ENCODE peak calls at places on chromosomes 1 and 21, in four cellular contexts. Z is mucosa of descending colon, B is lower leg skin, K is endothelial cell. J is an unnamed sample.

GRCh38 chr1:27649306-27649635 is 14.3 kb upstream of the FGR start:
- DNase-seq in Z (no peak), B (no peak), K (no peak), J (no peak)

GRCh38 chr1:64623750-64624445 is 121.0 kb upstream of the RAVER2 start:
- DNase-seq in Z (no peak), B (no peak), K (no peak), J (no peak)

GRCh38 chr1:221712776-221713431 is 29.0 kb downstream of the DUSP10 start:
- DNase-seq in Z (peak), B (no peak), K (no peak), J (no peak)

GRCh38 chr1:27632387-27633297 is 2.3 kb downstream of the FGR start:
- DNase-seq in Z (no peak), B (no peak), K (no peak), J (no peak)

GRCh38 chr1:25356848-25357247 is 18.7 kb downstream of the TMEM50A start:
- DNase-seq in Z (no peak), B (no peak), K (no peak), J (no peak)

GRCh38 chr1:221274373-221274772 is 395.1 kb downstream of the HLX start:
- DNase-seq in Z (no peak), B (no peak), K (no peak), J (no peak)

GRCh38 chr1:221510793-221511503 is 230.9 kb downstream of the DUSP10 start:
- DNase-seq in Z (no peak), B (no peak), K (no peak), J (no peak)

GRCh38 chr21:45154511-45155508 is 80.4 kb downstream of the ADARB1 start:
- DNase-seq in Z (no peak), B (peak), K (no peak), J (no peak)

GRCh38 chr1:74180490-74180889 is 17.5 kb downstream of the LRRIQ3 start:
- DNase-seq in Z (no peak), B (no peak), K (no peak), J (no peak)

GRCh38 chr1:41713557-41714327 is 205.0 kb downstream of the HIVEP3 start:
- DNase-seq in Z (no peak), B (no peak), K (no peak), J (no peak)

GRCh38 chr1:183052861-183053260 is 29.6 kb downstream of the LAMC1 start:
- DNase-seq in Z (no peak), B (no peak), K (no peak), J (no peak)

GRCh38 chr1:75725861-75726361 is 1.4 kb downstream of the ACADM start:
- DNase-seq in Z (peak), B (no peak), K (no peak), J (peak)

GRCh38 chr1:43558346-43558841 is 27.7 kb downstream of the PTPRF start:
- DNase-seq in Z (peak), B (no peak), K (peak), J (no peak)

GRCh38 chr1:79074975-79075374 is 68.4 kb upstream of the ADGRL4 start:
- DNase-seq in Z (no peak), B (no peak), K (no peak), J (no peak)

GRCh38 chr1:218592688-218593087 is 247.6 kb downstream of the TGFB2 start:
- DNase-seq in Z (no peak), B (no peak), K (no peak), J (no peak)

GRCh38 chr1:182249201-182249676 is 142.4 kb downstream of the GLUL start:
- DNase-seq in Z (peak), B (peak), K (no peak), J (peak)

GRCh38 chr1:62318320-62318755 is 896 bp downstream of the KANK4 start:
- DNase-seq in Z (peak), B (no peak), K (no peak), J (no peak)

GRCh38 chr1:148264374-148265276 is 112.5 kb upstream of the NBPF11 start:
- DNase-seq in Z (no peak), B (no peak), K (no peak), J (no peak)

GRCh38 chr1:29786791-29787732 is 550.7 kb downstream of the PTPRU start:
- DNase-seq in Z (no peak), B (peak), K (no peak), J (no peak)

GRCh38 chr21:35697321-35697808 is 363.0 kb downstream of the SETD4 start:
- DNase-seq in Z (peak), B (peak), K (no peak), J (peak)

GRCh38 chr1:29709711-29710169 is 473.4 kb downstream of the PTPRU start:
- DNase-seq in Z (no peak), B (no peak), K (no peak), J (no peak)

GRCh38 chr1:101312192-101312591 is 75.4 kb downstream of the S1PR1 start:
- DNase-seq in Z (no peak), B (no peak), K (no peak), J (no peak)

GRCh38 chr1:29062157-29062942 is 61.4 kb downstream of the TMEM200B start:
- DNase-seq in Z (no peak), B (no peak), K (no peak), J (no peak)

GRCh38 chr1:68141079-68141800 is 90.8 kb upstream of the DIRAS3 start:
- DNase-seq in Z (no peak), B (no peak), K (no peak), J (no peak)

GRCh38 chr1:226872455-226872854 is 2.0 kb downstream of the PSEN2 start:
- DNase-seq in Z (no peak), B (no peak), K (no peak), J (no peak)

DNA sequence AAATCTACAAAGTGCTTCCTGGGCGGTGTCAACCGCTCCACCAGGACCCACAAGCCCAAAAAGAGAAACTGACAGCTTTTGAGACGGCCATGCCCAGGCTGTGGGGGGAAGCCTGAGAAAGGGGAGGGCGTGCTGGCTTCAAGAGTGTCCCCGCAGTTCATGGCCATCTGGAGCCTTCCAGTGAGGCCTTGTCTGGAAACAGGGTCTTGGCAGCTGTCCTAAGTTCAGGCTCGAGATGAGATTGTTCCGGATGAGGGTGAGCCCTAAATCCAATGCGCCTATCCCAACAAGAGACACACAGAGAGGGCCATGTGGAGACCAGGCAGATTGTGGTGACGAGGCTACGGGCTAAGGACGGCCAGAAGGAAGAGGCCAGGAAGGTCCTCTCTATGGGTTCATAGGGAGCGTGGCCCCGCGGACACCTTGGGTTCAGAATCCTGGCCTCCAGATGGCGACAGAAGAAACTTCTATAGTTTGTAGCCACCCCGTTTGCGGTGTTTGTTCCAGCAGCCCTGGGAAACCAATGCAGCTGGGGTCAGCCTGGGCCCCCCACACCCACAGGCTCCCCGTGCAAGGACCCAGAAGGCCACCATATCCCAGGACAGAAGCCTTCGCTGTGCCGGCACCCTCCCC is 70.2 kb downstream of the ARHGEF16 start:
- DNase-seq in Z (no peak), B (no peak), K (no peak), J (no peak)
- TF ChIP-seq CTCF in Z (no peak), B (no peak), K (no peak), J (no peak)

GRCh38 chr1:211828584-211829342 is 1.8 kb downstream of the LPGAT1 start:
- DNase-seq in Z (no peak), B (no peak), K (no peak), J (no peak)

GRCh38 chr1:211831558-211832323 is 1.2 kb upstream of the LPGAT1 start:
- DNase-seq in Z (no peak), B (no peak), K (no peak), J (no peak)

GRCh38 chr1:211830055-211830329 is 571 bp downstream of the LPGAT1 start:
- DNase-seq in Z (no peak), B (no peak), K (no peak), J (no peak)

GRCh38 chr1:211830330-211831142 is at the start of gene LPGAT1:
- DNase-seq in Z (peak), B (peak), K (peak), J (peak)

GRCh38 chr1:211829343-211830054 is 1.1 kb downstream of the LPGAT1 start:
- DNase-seq in Z (peak), B (no peak), K (peak), J (peak)
- TF ChIP-seq CTCF in Z (no peak), B (no peak), K (no peak), J (no peak)

DNA sequence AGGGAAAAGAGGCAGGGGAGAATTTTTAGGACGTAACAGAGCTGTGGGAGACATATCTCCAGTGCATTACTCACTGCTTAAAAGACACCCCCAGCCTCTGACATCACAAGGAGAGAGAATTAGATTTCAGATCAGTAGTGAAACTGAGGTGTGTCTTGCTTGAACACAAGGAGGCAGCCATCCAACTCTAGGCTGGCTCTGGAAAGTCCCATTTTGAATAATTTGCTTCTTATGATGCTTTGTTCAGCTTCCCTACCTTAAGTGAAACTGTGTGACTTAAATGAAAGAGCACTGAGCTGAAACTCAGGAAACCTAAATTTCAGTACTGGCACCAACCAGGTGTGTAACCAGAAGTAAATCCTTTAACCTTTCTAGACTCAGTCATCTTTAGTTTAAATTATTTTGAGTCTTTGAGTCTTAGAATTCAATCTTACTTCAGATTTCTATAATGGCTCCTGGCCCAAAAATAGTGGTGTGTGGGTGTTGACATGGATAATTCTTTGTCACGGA is 251.6 kb upstream of the SGIP1 start:
- DNase-seq in Z (no peak), B (no peak), K (no peak), J (no peak)
- TF ChIP-seq CTCF in Z (no peak), B (no peak), K (no peak), J (no peak)

GRCh38 chr1:152623203-152623844 is 421 bp upstream of the LCE3A start:
- DNase-seq in Z (no peak), B (no peak), K (no peak), J (no peak)
- TF ChIP-seq CTCF in Z (no peak), B (no peak), K (peak), J (peak)

DNA sequence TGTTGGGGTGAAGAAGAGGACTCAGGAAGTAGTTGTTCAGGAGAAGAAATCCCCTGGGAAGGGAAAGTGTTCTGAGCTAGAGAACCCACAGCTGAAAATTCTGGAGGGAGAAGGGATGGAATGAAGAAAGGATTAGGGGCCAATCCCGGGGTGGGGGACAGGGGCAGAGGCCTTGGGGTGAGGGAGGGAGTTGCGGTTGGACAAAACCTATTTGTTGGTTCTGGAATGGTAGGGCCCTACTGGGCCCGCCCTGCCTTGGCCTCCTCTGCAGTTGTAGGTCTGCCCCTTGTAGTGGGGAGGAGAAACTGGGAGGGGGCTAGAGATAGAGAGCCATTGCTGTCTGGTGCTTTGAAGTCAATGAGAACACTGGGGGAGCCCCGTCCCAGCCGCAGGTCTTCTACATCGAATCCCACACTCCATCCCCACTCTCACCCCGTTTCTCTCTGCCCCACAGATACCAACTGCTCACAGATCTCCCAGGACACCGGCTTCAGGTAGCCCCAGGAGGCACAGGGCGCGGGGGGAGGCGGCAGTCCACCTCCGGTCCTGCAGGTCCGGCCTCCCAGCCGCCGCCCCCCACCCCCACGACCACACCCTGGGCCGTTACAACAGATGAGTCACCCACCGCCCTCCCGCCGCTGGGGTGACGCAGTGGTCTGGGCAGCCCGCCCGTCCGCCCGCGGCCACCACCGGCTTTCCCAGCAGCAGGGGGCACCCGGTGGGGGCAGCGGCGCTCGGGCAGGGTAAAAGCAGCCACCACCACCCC is 1.1 kb downstream of the TAGLN2 start:
- DNase-seq in Z (peak), B (peak), K (peak), J (peak)
- TF ChIP-seq CTCF in Z (no peak), B (no peak), K (no peak), J (no peak)

GRCh38 chr1:22729921-22730320 is 19.3 kb downstream of the EPHB2 start:
- DNase-seq in Z (peak), B (no peak), K (no peak), J (no peak)

GRCh38 chr1:22728751-22729399 is 18.2 kb downstream of the EPHB2 start:
- DNase-seq in Z (no peak), B (no peak), K (no peak), J (no peak)

GRCh38 chr1:22729400-22729773 is 18.7 kb downstream of the EPHB2 start:
- DNase-seq in Z (peak), B (no peak), K (no peak), J (no peak)

GRCh38 chr1:22733643-22734042 is 23.0 kb downstream of the EPHB2 start:
- DNase-seq in Z (no peak), B (no peak), K (no peak), J (no peak)

DNA sequence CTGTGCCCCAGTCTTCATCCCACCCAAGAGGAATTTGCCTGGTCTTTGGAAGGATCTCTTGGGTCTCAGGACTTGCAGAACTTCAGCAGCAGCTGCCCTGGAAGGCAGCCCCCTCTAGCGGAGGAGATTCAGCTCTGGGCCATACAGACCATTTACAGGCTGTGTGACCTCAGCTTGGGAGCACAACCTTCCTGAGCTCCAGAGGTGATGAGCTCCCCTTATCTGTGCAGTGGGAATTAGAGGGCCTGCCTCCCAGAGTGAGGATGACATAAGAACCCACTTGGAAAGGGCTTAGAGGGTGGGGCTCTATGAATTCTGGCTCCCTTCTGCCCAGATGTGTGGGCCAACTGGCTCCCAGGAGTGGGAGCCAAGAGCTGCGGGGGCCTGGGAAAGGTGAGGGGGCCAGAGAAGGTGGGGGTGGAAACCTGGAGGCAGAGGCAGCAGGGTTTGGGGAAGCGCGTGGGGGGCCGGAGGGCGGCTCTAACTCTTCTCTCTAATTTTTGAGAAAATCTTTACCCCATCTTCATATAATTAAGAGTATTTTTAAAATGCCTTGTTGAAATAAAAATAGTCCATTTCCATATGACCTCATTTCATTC is 21.4 kb downstream of the EPHB2 start:
- DNase-seq in Z (no peak), B (no peak), K (peak), J (no peak)
- TF ChIP-seq CTCF in Z (no peak), B (no peak), K (no peak), J (peak)

GRCh38 chr1:31460027-31460426 is 47.0 kb downstream of the SERINC2 start:
- DNase-seq in Z (no peak), B (no peak), K (no peak), J (no peak)
- TF ChIP-seq CTCF in Z (no peak), B (no peak), K (peak), J (no peak)

GRCh38 chr1:38071530-38072266 is 25.1 kb upstream of the POU3F1 start:
- DNase-seq in Z (no peak), B (no peak), K (no peak), J (no peak)
- TF ChIP-seq CTCF in Z (no peak), B (no peak), K (no peak), J (no peak)

GRCh38 chr21:40719615-40720014 is 127.3 kb downstream of the DSCAM start:
- DNase-seq in Z (no peak), B (no peak), K (no peak), J (no peak)
- TF ChIP-seq CTCF in Z (no peak), B (no peak), K (no peak), J (no peak)

J was measured in right lobe of liver.